ENCODE peak calls at places on chromosomes 6 and 20, in ten cellular contexts. E, H, P, R, X, M, T, I, C and U are unnamed samples.
A peak's percentile ranks its signal among the peaks of the same experiment; 100 is the strongest.

GRCh38 chr20:61988665-61989064 is 77.0 kb downstream of the TAF4 start:
- DNase-seq in C (no peak), M (no peak), T (no peak), P (no peak), R (no peak), H (no peak), X (no peak), E (no peak), I (no peak), U (no peak)

GRCh38 chr6:125798734-125799510 is 8.2 kb downstream of the NCOA7 start:
- DNase-seq in R (no peak), T (no peak), P (no peak), X (no peak), C (no peak), E (no peak), I (no peak), H (no peak), M (no peak), U (no peak)

GRCh38 chr6:113428702-113429101 is 428.4 kb upstream of the MARCKS start:
- DNase-seq in X (no peak), C (no peak), T (no peak), P (no peak), E (no peak), H (no peak), R (no peak), M (no peak), I (no peak), U (no peak)

GRCh38 chr20:47036091-47036880 is 141.6 kb downstream of the EYA2 start:
- DNase-seq in H (no peak), E (no peak), I (no peak), M (no peak), R (no peak), X (no peak), C (no peak), T (peak; percentile 68), P (no peak), U (no peak)

GRCh38 chr6:106609699-106610098 is 19.6 kb downstream of the RTN4IP1 start:
- DNase-seq in C (peak; percentile 68), P (no peak), H (no peak), I (no peak), R (no peak), X (no peak), E (no peak), M (no peak), T (no peak), U (no peak)

GRCh38 chr20:14489544-14489943 is 152.1 kb upstream of the FLRT3 start:
- DNase-seq in C (no peak), P (no peak), T (no peak), I (no peak), X (no peak), E (no peak), H (no peak), R (no peak), M (no peak), U (no peak)

GRCh38 chr6:100517633-100518032 is 52.9 kb upstream of the SIM1 start:
- DNase-seq in M (no peak), I (no peak), T (no peak), C (no peak), R (no peak), X (no peak), E (no peak), H (no peak), P (no peak), U (no peak)

GRCh38 chr6:27426045-27426620 is 37.6 kb downstream of the ZNF391 start:
- DNase-seq in M (no peak), R (no peak), T (no peak), I (no peak), C (no peak), E (no peak), P (no peak), X (no peak), H (no peak), U (no peak)

GRCh38 chr6:43821101-43821886 is 51.3 kb downstream of the VEGFA start:
- DNase-seq in H (no peak), P (no peak), R (no peak), T (no peak), E (no peak), M (no peak), X (no peak), I (no peak), C (no peak), U (no peak)

GRCh38 chr6:43820486-43820885 is 50.5 kb downstream of the VEGFA start:
- DNase-seq in P (no peak), M (no peak), C (no peak), H (no peak), R (no peak), I (no peak), E (no peak), X (no peak), T (no peak), U (no peak)

GRCh38 chr6:43814865-43815264 is 44.9 kb downstream of the VEGFA start:
- DNase-seq in P (no peak), T (no peak), X (no peak), M (no peak), R (no peak), C (no peak), H (no peak), E (no peak), I (no peak), U (no peak)

GRCh38 chr6:43814111-43814510 is 44.1 kb downstream of the VEGFA start:
- DNase-seq in C (no peak), I (no peak), H (no peak), T (no peak), M (no peak), R (no peak), P (no peak), E (no peak), X (no peak), U (no peak)

GRCh38 chr6:43817192-43817591 is 47.2 kb downstream of the VEGFA start:
- DNase-seq in P (no peak), T (no peak), E (peak; percentile 57), H (peak; percentile 55), C (peak; percentile 77), X (peak; percentile 66), I (peak; percentile 54), R (no peak), M (no peak), U (no peak)
- TF ChIP-seq CTCF in P (peak; percentile 11), T (peak; percentile 30), E (no peak), H (peak; percentile 19), C (peak; percentile 56), X (peak; percentile 38), I (no peak), R (peak; percentile 22), M (no peak), U (no peak)

GRCh38 chr6:7140631-7141366 is 33.0 kb downstream of the RREB1 start:
- DNase-seq in M (peak; percentile 28), P (peak; percentile 73), H (peak; percentile 88), T (peak; percentile 95), X (peak; percentile 76), E (peak; percentile 90), I (peak; percentile 92), C (peak; percentile 93), R (peak; percentile 94), U (peak; percentile 84)

GRCh38 chr6:7142228-7142801 is 34.6 kb downstream of the RREB1 start:
- DNase-seq in X (no peak), E (no peak), R (no peak), I (no peak), M (no peak), P (no peak), T (peak; percentile 95), C (no peak), H (no peak), U (no peak)

GRCh38 chr6:7145269-7146078 is 37.7 kb downstream of the RREB1 start:
- DNase-seq in H (no peak), E (peak; percentile 56), P (no peak), I (peak; percentile 66), R (no peak), T (no peak), C (no peak), X (no peak), M (no peak), U (no peak)

GRCh38 chr6:7144810-7145209 is 37.0 kb downstream of the RREB1 start:
- DNase-seq in H (no peak), R (no peak), T (no peak), X (no peak), E (no peak), M (no peak), C (no peak), I (no peak), P (no peak), U (no peak)

DNA sequence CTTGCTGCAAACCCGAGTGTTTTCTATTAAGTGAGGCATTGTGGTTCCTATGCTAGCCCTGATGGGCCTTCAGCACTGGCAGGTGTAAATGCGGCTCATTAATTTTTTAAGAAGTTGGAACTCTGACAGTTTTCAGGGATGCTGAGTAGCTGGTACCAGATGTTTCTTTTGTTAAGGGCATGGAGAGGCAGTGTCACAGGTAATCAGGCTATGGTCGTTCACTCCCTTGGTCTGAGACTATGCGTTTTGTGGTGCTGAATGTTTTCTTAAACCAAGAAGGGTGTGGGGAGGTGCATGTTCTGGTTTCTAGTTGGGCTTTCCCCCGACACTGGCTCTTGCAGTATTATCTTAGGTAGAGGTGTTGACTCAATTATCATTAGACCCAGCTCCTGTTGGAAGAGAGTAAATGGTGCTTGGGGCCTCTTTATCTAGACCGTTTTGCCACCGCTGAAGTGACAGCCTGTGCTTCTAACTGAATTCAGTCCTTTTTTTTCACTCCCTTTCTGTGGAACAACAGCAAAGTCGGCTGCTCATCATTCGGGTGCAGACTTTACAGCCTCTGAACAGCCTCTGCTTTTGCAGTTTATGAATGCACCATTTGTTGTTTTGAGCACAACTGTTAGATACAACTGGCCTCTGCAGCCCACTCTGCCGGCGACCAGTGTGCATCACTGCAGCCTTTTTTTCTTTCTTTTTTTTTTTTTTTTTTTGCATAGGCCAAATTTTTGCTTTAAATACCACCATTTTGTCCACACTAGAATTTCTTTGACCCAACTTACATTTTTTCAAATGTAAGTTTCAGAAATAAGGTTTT is 35.6 kb downstream of the RREB1 start:
- DNase-seq in H (no peak), I (no peak), T (no peak), M (no peak), C (no peak), X (no peak), R (no peak), E (no peak), P (no peak), U (no peak)
- TF ChIP-seq POLR2A in H (no peak), I (no peak), T (no peak), M (no peak), C (no peak), X (no peak), R (no peak), E (no peak), P (no peak), U (no peak)

GRCh38 chr6:110933913-110934312 is 24.6 kb upstream of the GTF3C6 start:
- DNase-seq in I (no peak), P (no peak), H (no peak), T (no peak), E (no peak), C (no peak), X (no peak), R (no peak), M (no peak), U (no peak)

GRCh38 chr6:110935171-110935570 is 23.3 kb upstream of the GTF3C6 start:
- DNase-seq in I (no peak), R (no peak), E (no peak), P (no peak), T (no peak), M (no peak), X (no peak), H (no peak), C (no peak), U (no peak)

GRCh38 chr6:110934499-110934898 is 24.0 kb upstream of the GTF3C6 start:
- DNase-seq in H (no peak), P (no peak), M (no peak), T (no peak), R (no peak), E (no peak), I (no peak), C (no peak), X (no peak), U (no peak)

DNA sequence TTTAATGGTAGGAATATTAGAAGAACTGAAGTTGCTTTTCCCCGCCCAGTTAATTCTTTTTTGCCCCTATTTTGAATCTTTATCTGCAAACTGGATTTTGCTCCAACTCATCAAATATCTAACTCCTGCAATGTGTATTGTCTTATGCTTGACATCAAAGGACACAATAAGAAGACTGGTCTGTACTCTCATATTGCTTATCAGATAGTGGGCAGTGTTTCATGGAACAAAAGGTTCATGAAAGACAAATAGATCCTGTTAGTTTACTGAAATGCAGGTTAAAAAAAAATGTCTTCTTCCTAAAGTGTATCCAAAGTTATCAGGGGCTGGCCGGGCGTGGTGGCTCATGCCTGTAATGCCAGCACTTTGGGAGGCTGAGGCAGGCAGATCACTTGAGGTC is 27.7 kb upstream of the GTF3C6 start:
- DNase-seq in T (no peak), C (no peak), E (no peak), M (no peak), R (no peak), X (no peak), H (no peak), I (no peak), P (no peak), U (no peak)
- H3K4me3 ChIP-seq in T (no peak overlapping the region), C (no peak overlapping the region), E (no peak overlapping the region), M (no peak overlapping the region), R (no peak overlapping the region), X (no peak overlapping the region), H (no peak overlapping the region), I (no peak overlapping the region), P (no peak overlapping the region), U (no peak overlapping the region)

GRCh38 chr6:149446791-149447376 is 37.9 kb downstream of the ZC3H12D start:
- DNase-seq in R (no peak), C (no peak), H (no peak), M (no peak), I (no peak), P (no peak), E (no peak), X (peak; percentile 11), T (no peak), U (no peak)
- TF ChIP-seq CTCF in R (no peak), C (no peak), H (no peak), M (no peak), I (no peak), P (no peak), E (no peak), X (no peak), T (no peak), U (no peak)